ENCODE peak calls at places on chromosomes 4 and X, in nine cellular contexts. One of them, this sample, is unnamed.

GRCh38 chrX:132775230-132775823 is 183.1 kb downstream of the HS6ST2 start:
- DNase-seq in K562: no peak
- DNase-seq in upper lobe of left lung: no peak
- DNase-seq in transverse colon: no peak
- DNase-seq in suprapubic skin: no peak
- DNase-seq in HepG2: no peak
- DNase-seq in stomach: no peak
- DNase-seq in esophagus muscularis mucosa: no peak
- DNase-seq in GM12878: no peak
- DNase-seq in this sample: no peak

GRCh38 chrX:85243761-85244410 is at the start of the genes SATL1 and ZNF711:
- DNase-seq in esophagus muscularis mucosa: no peak
- DNase-seq in upper lobe of left lung: peak
- DNase-seq in GM12878: no peak
- DNase-seq in transverse colon: peak
- DNase-seq in suprapubic skin: peak
- DNase-seq in stomach: peak
- DNase-seq in K562: peak
- DNase-seq in HepG2: peak
- DNase-seq in this sample: no peak

GRCh38 chrX:148310402-148311200 is 189.8 kb upstream of the AFF2 start:
- DNase-seq in esophagus muscularis mucosa: no peak
- DNase-seq in stomach: no peak
- DNase-seq in HepG2: no peak
- DNase-seq in K562: no peak
- DNase-seq in GM12878: peak
- DNase-seq in upper lobe of left lung: no peak
- DNase-seq in transverse colon: no peak
- DNase-seq in suprapubic skin: no peak
- DNase-seq in this sample: no peak

GRCh38 chrX:40094041-40094899 is 3.5 kb downstream of the BCOR start:
- DNase-seq in suprapubic skin: no peak
- DNase-seq in HepG2: no peak
- DNase-seq in GM12878: no peak
- DNase-seq in esophagus muscularis mucosa: no peak
- DNase-seq in upper lobe of left lung: no peak
- DNase-seq in transverse colon: peak
- DNase-seq in K562: peak
- DNase-seq in stomach: no peak
- DNase-seq in this sample: peak

GRCh38 chr4:169976951-169977350 is 49.2 kb downstream of the MFAP3L start:
- DNase-seq in transverse colon: no peak
- DNase-seq in GM12878: no peak
- DNase-seq in upper lobe of left lung: no peak
- DNase-seq in suprapubic skin: no peak
- DNase-seq in K562: no peak
- DNase-seq in HepG2: no peak
- DNase-seq in esophagus muscularis mucosa: no peak
- DNase-seq in stomach: no peak
- DNase-seq in this sample: no peak

GRCh38 chr4:177573487-177573886 is 131.2 kb upstream of the AGA start:
- DNase-seq in K562: no peak
- DNase-seq in suprapubic skin: no peak
- DNase-seq in esophagus muscularis mucosa: no peak
- DNase-seq in HepG2: no peak
- DNase-seq in upper lobe of left lung: no peak
- DNase-seq in transverse colon: no peak
- DNase-seq in stomach: no peak
- DNase-seq in GM12878: no peak
- DNase-seq in this sample: no peak

GRCh38 chrX:85109235-85109634 is 105.6 kb downstream of the APOOL start:
- DNase-seq in esophagus muscularis mucosa: no peak
- DNase-seq in HepG2: peak
- DNase-seq in transverse colon: no peak
- DNase-seq in suprapubic skin: no peak
- DNase-seq in upper lobe of left lung: no peak
- DNase-seq in GM12878: no peak
- DNase-seq in K562: peak
- DNase-seq in stomach: no peak
- DNase-seq in this sample: no peak

GRCh38 chr4:100372432-100372831 is 145.4 kb downstream of the EMCN start:
- DNase-seq in suprapubic skin: no peak
- DNase-seq in K562: no peak
- DNase-seq in HepG2: peak
- DNase-seq in upper lobe of left lung: no peak
- DNase-seq in esophagus muscularis mucosa: no peak
- DNase-seq in stomach: no peak
- DNase-seq in GM12878: no peak
- DNase-seq in transverse colon: no peak
- DNase-seq in this sample: no peak

GRCh38 chr4:6416518-6417286 is 55.7 kb downstream of the PPP2R2C start:
- DNase-seq in stomach: no peak
- DNase-seq in suprapubic skin: no peak
- DNase-seq in upper lobe of left lung: no peak
- DNase-seq in K562: no peak
- DNase-seq in HepG2: no peak
- DNase-seq in GM12878: no peak
- DNase-seq in transverse colon: no peak
- DNase-seq in esophagus muscularis mucosa: no peak
- DNase-seq in this sample: no peak

GRCh38 chrX:94854251-94854650 is 1180.2 kb downstream of the FAM133A start:
- DNase-seq in GM12878: no peak
- DNase-seq in HepG2: no peak
- DNase-seq in stomach: no peak
- DNase-seq in K562: no peak
- DNase-seq in suprapubic skin: no peak
- DNase-seq in upper lobe of left lung: no peak
- DNase-seq in transverse colon: no peak
- DNase-seq in esophagus muscularis mucosa: no peak
- DNase-seq in this sample: no peak

GRCh38 chr4:177482367-177482766 is 40.1 kb upstream of the AGA start:
- DNase-seq in upper lobe of left lung: no peak
- DNase-seq in GM12878: no peak
- DNase-seq in K562: no peak
- DNase-seq in HepG2: no peak
- DNase-seq in suprapubic skin: no peak
- DNase-seq in stomach: no peak
- DNase-seq in esophagus muscularis mucosa: no peak
- DNase-seq in transverse colon: no peak
- DNase-seq in this sample: no peak

GRCh38 chr4:113758361-113758760 is 3.2 kb downstream of the CAMK2D start:
- DNase-seq in transverse colon: no peak
- DNase-seq in esophagus muscularis mucosa: no peak
- DNase-seq in HepG2: no peak
- DNase-seq in GM12878: no peak
- DNase-seq in suprapubic skin: no peak
- DNase-seq in K562: no peak
- DNase-seq in upper lobe of left lung: no peak
- DNase-seq in stomach: no peak
- DNase-seq in this sample: no peak

GRCh38 chr4:185219551-185220344 is 10.3 kb downstream of the SNX25 start:
- DNase-seq in suprapubic skin: no peak
- DNase-seq in HepG2: no peak
- DNase-seq in transverse colon: peak
- DNase-seq in GM12878: no peak
- DNase-seq in upper lobe of left lung: no peak
- DNase-seq in stomach: no peak
- DNase-seq in esophagus muscularis mucosa: peak
- DNase-seq in K562: no peak
- DNase-seq in this sample: peak

GRCh38 chrX:129360175-129360574 is 163.1 kb downstream of the SMARCA1 start:
- DNase-seq in HepG2: peak
- DNase-seq in GM12878: peak
- DNase-seq in K562: peak
- DNase-seq in upper lobe of left lung: peak
- DNase-seq in esophagus muscularis mucosa: no peak
- DNase-seq in transverse colon: peak
- DNase-seq in suprapubic skin: no peak
- DNase-seq in stomach: peak
- DNase-seq in this sample: no peak
- TF ChIP-seq EP300 in HepG2: no peak
- TF ChIP-seq EP300 in GM12878: no peak
- TF ChIP-seq EP300 in K562: no peak
- TF ChIP-seq EP300 in upper lobe of left lung: no peak
- TF ChIP-seq EP300 in esophagus muscularis mucosa: no peak
- TF ChIP-seq EP300 in transverse colon: no peak
- TF ChIP-seq EP300 in suprapubic skin: no peak
- TF ChIP-seq EP300 in stomach: no peak
- TF ChIP-seq EP300 in this sample: no peak

DNA sequence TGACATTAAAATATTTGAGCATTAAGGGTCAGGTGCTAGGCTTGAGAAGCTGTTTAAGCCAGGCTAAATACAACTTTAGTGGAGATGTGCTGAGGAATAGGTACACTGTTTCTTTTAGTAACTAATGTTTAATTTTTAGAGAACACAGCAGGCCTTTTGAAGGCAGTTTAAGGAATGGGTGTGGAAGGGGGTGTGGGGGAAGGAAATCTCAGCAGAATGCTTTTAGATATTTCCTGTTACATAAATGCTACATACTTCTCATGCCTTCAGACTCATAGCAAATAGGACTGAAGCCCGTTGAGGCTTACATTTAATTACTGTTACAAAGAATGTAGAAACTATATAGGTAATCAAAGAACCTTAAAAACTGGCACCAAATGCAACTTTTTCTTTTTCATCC is 66.3 kb downstream of the WWC2 start:
- DNase-seq in upper lobe of left lung: no peak
- DNase-seq in stomach: no peak
- DNase-seq in suprapubic skin: no peak
- DNase-seq in GM12878: no peak
- DNase-seq in esophagus muscularis mucosa: no peak
- DNase-seq in K562: no peak
- DNase-seq in HepG2: no peak
- DNase-seq in transverse colon: no peak
- DNase-seq in this sample: no peak
- H3K27ac ChIP-seq in upper lobe of left lung: peak
- H3K27ac ChIP-seq in stomach: no peak
- H3K27ac ChIP-seq in suprapubic skin: no peak
- H3K27ac ChIP-seq in GM12878: no peak
- H3K27ac ChIP-seq in esophagus muscularis mucosa: peak
- H3K27ac ChIP-seq in K562: no peak
- H3K27ac ChIP-seq in HepG2: no peak
- H3K27ac ChIP-seq in transverse colon: no peak
- H3K27ac ChIP-seq in this sample: peak

GRCh38 chr4:141763373-141763772 is 127.0 kb downstream of the IL15 start:
- DNase-seq in transverse colon: no peak
- DNase-seq in esophagus muscularis mucosa: no peak
- DNase-seq in stomach: no peak
- DNase-seq in HepG2: no peak
- DNase-seq in upper lobe of left lung: no peak
- DNase-seq in GM12878: no peak
- DNase-seq in suprapubic skin: no peak
- DNase-seq in K562: no peak
- DNase-seq in this sample: no peak
- TF ChIP-seq POLR2AphosphoS5 in transverse colon: no peak
- TF ChIP-seq POLR2AphosphoS5 in esophagus muscularis mucosa: no peak
- TF ChIP-seq POLR2AphosphoS5 in stomach: no peak
- TF ChIP-seq POLR2AphosphoS5 in HepG2: no peak
- TF ChIP-seq POLR2AphosphoS5 in upper lobe of left lung: no peak
- TF ChIP-seq POLR2AphosphoS5 in GM12878: no peak
- TF ChIP-seq POLR2AphosphoS5 in suprapubic skin: no peak
- TF ChIP-seq POLR2AphosphoS5 in K562: no peak
- TF ChIP-seq POLR2AphosphoS5 in this sample: no peak

GRCh38 chr4:147924604-147925412 is 192.9 kb downstream of the ARHGAP10 start:
- DNase-seq in esophagus muscularis mucosa: no peak
- DNase-seq in upper lobe of left lung: no peak
- DNase-seq in K562: no peak
- DNase-seq in HepG2: peak
- DNase-seq in transverse colon: peak
- DNase-seq in GM12878: no peak
- DNase-seq in suprapubic skin: no peak
- DNase-seq in stomach: peak
- DNase-seq in this sample: no peak
- TF ChIP-seq EP300 in esophagus muscularis mucosa: no peak
- TF ChIP-seq EP300 in upper lobe of left lung: no peak
- TF ChIP-seq EP300 in K562: no peak
- TF ChIP-seq EP300 in HepG2: no peak
- TF ChIP-seq EP300 in transverse colon: no peak
- TF ChIP-seq EP300 in GM12878: no peak
- TF ChIP-seq EP300 in suprapubic skin: no peak
- TF ChIP-seq EP300 in stomach: no peak
- TF ChIP-seq EP300 in this sample: no peak

GRCh38 chr4:3352918-3353594 is 60.2 kb downstream of the RGS12 start:
- DNase-seq in K562: no peak
- DNase-seq in transverse colon: no peak
- DNase-seq in suprapubic skin: no peak
- DNase-seq in esophagus muscularis mucosa: peak
- DNase-seq in GM12878: no peak
- DNase-seq in upper lobe of left lung: no peak
- DNase-seq in HepG2: no peak
- DNase-seq in stomach: no peak
- DNase-seq in this sample: peak
- H3K27ac ChIP-seq in K562: no peak
- H3K27ac ChIP-seq in transverse colon: no peak
- H3K27ac ChIP-seq in suprapubic skin: no peak
- H3K27ac ChIP-seq in esophagus muscularis mucosa: no peak
- H3K27ac ChIP-seq in GM12878: no peak
- H3K27ac ChIP-seq in upper lobe of left lung: no peak
- H3K27ac ChIP-seq in HepG2: peak
- H3K27ac ChIP-seq in stomach: no peak
- H3K27ac ChIP-seq in this sample: no peak

GRCh38 chr4:87122252-87122651 is 98.2 kb downstream of the KLHL8 start:
- DNase-seq in GM12878: no peak
- DNase-seq in HepG2: no peak
- DNase-seq in transverse colon: no peak
- DNase-seq in esophagus muscularis mucosa: no peak
- DNase-seq in K562: no peak
- DNase-seq in stomach: no peak
- DNase-seq in suprapubic skin: no peak
- DNase-seq in upper lobe of left lung: peak
- DNase-seq in this sample: peak

GRCh38 chr4:87121332-87122065 is 98.9 kb downstream of the KLHL8 start:
- DNase-seq in HepG2: no peak
- DNase-seq in upper lobe of left lung: no peak
- DNase-seq in transverse colon: no peak
- DNase-seq in stomach: no peak
- DNase-seq in K562: no peak
- DNase-seq in GM12878: no peak
- DNase-seq in suprapubic skin: no peak
- DNase-seq in esophagus muscularis mucosa: no peak
- DNase-seq in this sample: no peak

GRCh38 chr4:87119965-87120364 is 100.5 kb downstream of the KLHL8 start:
- DNase-seq in K562: no peak
- DNase-seq in transverse colon: no peak
- DNase-seq in GM12878: peak
- DNase-seq in upper lobe of left lung: no peak
- DNase-seq in HepG2: no peak
- DNase-seq in stomach: no peak
- DNase-seq in esophagus muscularis mucosa: no peak
- DNase-seq in suprapubic skin: no peak
- DNase-seq in this sample: no peak

GRCh38 chr4:87118826-87119225 is 101.6 kb downstream of the KLHL8 start:
- DNase-seq in suprapubic skin: no peak
- DNase-seq in transverse colon: no peak
- DNase-seq in HepG2: no peak
- DNase-seq in esophagus muscularis mucosa: no peak
- DNase-seq in upper lobe of left lung: no peak
- DNase-seq in K562: peak
- DNase-seq in stomach: no peak
- DNase-seq in GM12878: no peak
- DNase-seq in this sample: no peak

GRCh38 chr4:87120411-87121162 is 99.8 kb downstream of the KLHL8 start:
- DNase-seq in K562: no peak
- DNase-seq in stomach: no peak
- DNase-seq in suprapubic skin: no peak
- DNase-seq in GM12878: no peak
- DNase-seq in upper lobe of left lung: peak
- DNase-seq in transverse colon: peak
- DNase-seq in esophagus muscularis mucosa: no peak
- DNase-seq in HepG2: peak
- DNase-seq in this sample: peak
- TF ChIP-seq POLR2AphosphoS5 in K562: no peak
- TF ChIP-seq POLR2AphosphoS5 in stomach: no peak
- TF ChIP-seq POLR2AphosphoS5 in suprapubic skin: no peak
- TF ChIP-seq POLR2AphosphoS5 in GM12878: peak
- TF ChIP-seq POLR2AphosphoS5 in upper lobe of left lung: no peak
- TF ChIP-seq POLR2AphosphoS5 in transverse colon: peak
- TF ChIP-seq POLR2AphosphoS5 in esophagus muscularis mucosa: peak
- TF ChIP-seq POLR2AphosphoS5 in HepG2: no peak
- TF ChIP-seq POLR2AphosphoS5 in this sample: peak